ENCODE peak calls at places on chromosomes 2 and 18, in four cellular contexts. T is K562, Z is H1, H is HepG2. Y is an unnamed sample.

GRCh38 chr2:95336408-95336807 is 39.3 kb downstream of the KCNIP3 start:
- DNase-seq in Z (no peak), T (no peak), H (no peak), Y (no peak)

GRCh38 chr2:119860924-119861323 is 101.2 kb downstream of the PTPN4 start:
- DNase-seq in Z (no peak), H (no peak), T (peak), Y (no peak)

GRCh38 chr2:109185338-109185737 is 56.3 kb downstream of the SH3RF3 start:
- DNase-seq in H (no peak), T (no peak), Z (no peak), Y (peak)

GRCh38 chr2:159615936-159616733 is at the start of gene BAZ2B:
- DNase-seq in H (peak), T (peak), Z (no peak), Y (peak)

GRCh38 chr2:105865222-105865913 is 120.7 kb downstream of the NCK2 start:
- DNase-seq in T (no peak), Z (no peak), H (no peak), Y (no peak)

GRCh38 chr2:31216734-31217133 is 581 bp downstream of the CAPN14 start:
- DNase-seq in Z (peak), T (peak), H (no peak), Y (no peak)

GRCh38 chr2:3229221-3229620 is 148.4 kb downstream of the EIPR1 start:
- DNase-seq in T (no peak), Z (no peak), H (no peak), Y (no peak)

GRCh38 chr2:224309216-224309615 is 92.7 kb downstream of the FAM124B start:
- DNase-seq in H (no peak), Z (no peak), T (no peak), Y (no peak)

GRCh38 chr2:240595381-240596079 is 9.0 kb downstream of the CAPN10 start:
- DNase-seq in Z (peak), T (peak), H (peak), Y (no peak)

GRCh38 chr2:99101697-99102096 is 39.8 kb upstream of the C2orf15 start:
- DNase-seq in H (peak), T (no peak), Z (no peak), Y (no peak)

GRCh38 chr18:8257851-8258434 is 351.3 kb upstream of the RAB12 start:
- DNase-seq in H (no peak), T (no peak), Z (no peak), Y (no peak)

GRCh38 chr18:36829362-36830140 is 624 bp downstream of the KIAA1328 start:
- DNase-seq in Z (no peak), T (peak), H (peak), Y (no peak)

GRCh38 chr2:18104583-18105224 is 226.2 kb downstream of the KCNS3 start:
- DNase-seq in Z (no peak), H (no peak), T (no peak), Y (no peak)

GRCh38 chr2:18648161-18648560 is 58.8 kb upstream of the NT5C1B start:
- DNase-seq in H (no peak), Z (no peak), T (no peak), Y (no peak)

GRCh38 chr2:37349376-37349775 is 4.9 kb downstream of the QPCT start:
- DNase-seq in T (no peak), H (peak), Z (no peak), Y (no peak)

GRCh38 chr2:144938308-144938709 is 418.4 kb upstream of the ZEB2 start:
- DNase-seq in H (peak), T (peak), Z (no peak), Y (peak)

GRCh38 chr2:190791347-190791982 is 89.2 kb upstream of the GLS start:
- DNase-seq in T (peak), Z (no peak), H (no peak), Y (peak)

GRCh38 chr2:144508162-144508765 is 11.7 kb downstream of the ZEB2 start:
- DNase-seq in T (peak), H (no peak), Z (no peak), Y (no peak)

GRCh38 chr2:134976074-134976702 is 57.6 kb downstream of the CCNT2 start:
- DNase-seq in T (no peak), Z (no peak), H (no peak), Y (peak)

GRCh38 chr18:77004555-77005380 is 127.8 kb downstream of the MBP start:
- DNase-seq in H (no peak), Z (no peak), T (no peak), Y (no peak)

GRCh38 chr2:232680006-232680405 is 17.1 kb upstream of the GIGYF2 start:
- DNase-seq in T (no peak), H (no peak), Z (no peak), Y (no peak)

GRCh38 chr18:32529737-32530420 is 59.2 kb upstream of the GAREM1 start:
- DNase-seq in T (no peak), Z (no peak), H (no peak), Y (no peak)

GRCh38 chr2:139526781-139527180 is 746.6 kb upstream of the NXPH2 start:
- DNase-seq in H (no peak), T (no peak), Z (no peak), Y (no peak)

GRCh38 chr2:185202416-185202815 is 536.2 kb upstream of the FSIP2 start:
- DNase-seq in H (no peak), T (no peak), Z (no peak), Y (no peak)

GRCh38 chr18:73739098-73739497 is 408.5 kb downstream of the FBXO15 start:
- DNase-seq in T (no peak), H (no peak), Z (no peak), Y (no peak)

GRCh38 chr2:3807853-3808252 is 104.5 kb downstream of the DCDC2C start:
- DNase-seq in Z (no peak), T (no peak), H (peak), Y (no peak)

GRCh38 chr2:145769053-145769716 is 1249.3 kb upstream of the ZEB2 start:
- DNase-seq in T (peak), Z (no peak), H (no peak), Y (no peak)

GRCh38 chr2:119741868-119742267 is 17.9 kb upstream of the PTPN4 start:
- DNase-seq in H (no peak), T (no peak), Z (no peak), Y (no peak)

GRCh38 chr2:217851191-217852020 is 151.4 kb downstream of the TNS1 start:
- DNase-seq in H (no peak), T (no peak), Z (no peak), Y (peak)

GRCh38 chr2:128774320-128775063 is 455.8 kb upstream of the HS6ST1 start:
- DNase-seq in T (no peak), Z (peak), H (no peak), Y (no peak)

GRCh38 chr2:120283649-120284048 is 31.0 kb downstream of the RALB start:
- DNase-seq in Z (no peak), T (no peak), H (peak), Y (no peak)

GRCh38 chr2:98518106-98518505 is 73.4 kb downstream of the INPP4A start:
- DNase-seq in H (peak), T (peak), Z (no peak), Y (peak)

GRCh38 chr18:415627-416612 is 84.6 kb downstream of the COLEC12 start:
- DNase-seq in T (no peak), H (no peak), Z (no peak), Y (no peak)

GRCh38 chr2:198004173-198004572 is 199.8 kb downstream of the PLCL1 start:
- DNase-seq in Z (no peak), H (no peak), T (no peak), Y (peak)

GRCh38 chr2:198012025-198012424 is 207.6 kb downstream of the PLCL1 start:
- DNase-seq in Z (no peak), T (no peak), H (no peak), Y (no peak)

GRCh38 chr2:198008230-198008629 is 203.8 kb downstream of the PLCL1 start:
- DNase-seq in H (no peak), Z (no peak), T (no peak), Y (no peak)

GRCh38 chr2:198004921-198005829 is 200.8 kb downstream of the PLCL1 start:
- DNase-seq in T (no peak), Z (no peak), H (no peak), Y (peak)

DNA sequence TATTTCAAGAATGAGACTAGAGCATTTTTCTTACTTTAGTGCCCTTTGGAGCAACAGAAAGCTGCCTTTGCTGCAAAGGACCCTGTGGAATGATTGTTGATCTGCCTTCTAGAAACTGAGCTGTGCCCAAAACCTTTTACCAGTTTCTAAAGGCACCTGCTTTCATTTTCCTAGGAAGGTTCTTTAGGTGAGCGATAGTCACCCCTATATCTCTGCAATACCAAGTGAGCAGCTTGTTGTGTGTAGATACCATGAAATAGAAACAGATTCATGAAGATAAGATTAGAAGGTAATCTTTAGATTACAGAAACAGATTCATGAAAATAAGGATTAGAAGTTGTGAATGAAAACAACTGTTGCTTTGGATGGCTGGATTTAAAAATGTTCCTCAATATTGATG is 202.3 kb downstream of the PLCL1 start:
- DNase-seq in H (no peak), Z (no peak), T (no peak), Y (no peak)
- TF ChIP-seq JUN in H (no peak), Z (no peak), T (no peak), Y (no peak)

GRCh38 chr18:59502899-59503245 is 143.8 kb upstream of the LMAN1 start:
- DNase-seq in H (no peak), T (no peak), Z (no peak), Y (no peak)
- H3K9ac ChIP-seq in H (no peak), T (no peak), Z (peak), Y (no peak)

GRCh38 chr2:212842544-212843185 is 304.1 kb upstream of the ERBB4 start:
- DNase-seq in T (no peak), Z (no peak), H (no peak), Y (peak)

GRCh38 chr2:212841426-212841825 is 302.8 kb upstream of the ERBB4 start:
- DNase-seq in T (no peak), H (no peak), Z (no peak), Y (no peak)

GRCh38 chr2:212845941-212846340 is 305.5 kb downstream of the IKZF2 start:
- DNase-seq in H (no peak), Z (no peak), T (no peak), Y (peak)

GRCh38 chr2:212843409-212844199 is 305.0 kb upstream of the ERBB4 start:
- DNase-seq in T (no peak), H (no peak), Z (no peak), Y (peak)
- TF ChIP-seq JUN in T (no peak), H (no peak), Z (no peak), Y (peak)

DNA sequence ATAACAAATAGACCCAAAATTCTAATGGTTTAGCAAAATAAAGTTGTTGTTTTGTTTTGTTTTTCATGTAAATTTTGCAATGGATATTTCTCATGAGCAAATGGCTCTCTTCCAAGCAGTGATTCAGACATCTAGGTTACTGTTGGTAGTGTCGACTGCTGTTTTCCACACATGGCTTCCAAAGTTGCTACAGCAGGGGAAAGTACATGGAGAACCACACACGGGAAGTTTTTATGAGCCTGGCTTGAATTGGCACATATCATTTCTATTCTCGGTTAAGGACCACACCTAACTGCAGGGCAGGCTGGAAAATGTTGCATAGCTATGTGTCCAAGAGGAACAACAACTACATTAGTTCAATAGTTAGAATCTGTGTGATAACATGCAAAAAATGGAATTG is 262.1 kb downstream of the GALNT13 start:
- DNase-seq in H (no peak), T (no peak), Z (no peak), Y (no peak)
- H3K9ac ChIP-seq in H (no peak), T (no peak), Z (no peak), Y (no peak)

GRCh38 chr2:124317628-124318027 is 292.5 kb downstream of the CNTNAP5 start:
- DNase-seq in Z (no peak), H (no peak), T (no peak), Y (no peak)

GRCh38 chr2:124316133-124316532 is 291.0 kb downstream of the CNTNAP5 start:
- DNase-seq in H (no peak), T (no peak), Z (no peak), Y (no peak)

GRCh38 chr2:124316875-124317605 is 292.0 kb downstream of the CNTNAP5 start:
- DNase-seq in Z (no peak), T (no peak), H (no peak), Y (no peak)

GRCh38 chr2:124320072-124320471 is 295.0 kb downstream of the CNTNAP5 start:
- DNase-seq in T (no peak), Z (no peak), H (no peak), Y (no peak)

DNA sequence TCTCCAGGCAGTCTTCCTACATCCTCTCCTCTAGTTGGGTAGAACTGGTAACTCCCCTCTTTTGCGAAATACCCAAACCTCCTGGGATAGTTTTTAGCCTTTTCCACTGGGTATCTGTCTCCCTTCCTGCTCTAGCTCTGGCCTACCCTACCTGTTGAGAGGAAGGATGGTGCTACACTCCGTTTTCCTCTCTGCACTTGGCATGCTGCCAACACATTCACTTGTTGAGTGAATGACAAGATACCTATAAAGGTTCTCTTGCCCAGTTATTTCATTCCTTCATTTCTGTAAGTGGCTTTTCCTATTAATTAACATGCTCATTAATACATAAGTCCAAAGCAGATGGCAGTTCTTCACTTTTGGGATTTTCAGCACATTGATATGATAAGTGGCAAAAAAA is 293.8 kb downstream of the CNTNAP5 start:
- DNase-seq in Z (no peak), T (no peak), H (no peak), Y (no peak)
- TF ChIP-seq JUN in Z (no peak), T (no peak), H (no peak), Y (no peak)

GRCh38 chr2:40130251-40130994 is 321.5 kb downstream of the SLC8A1 start:
- DNase-seq in Z (no peak), T (no peak), H (no peak), Y (no peak)
- H3K9ac ChIP-seq in Z (no peak), T (no peak), H (no peak), Y (no peak)

DNA sequence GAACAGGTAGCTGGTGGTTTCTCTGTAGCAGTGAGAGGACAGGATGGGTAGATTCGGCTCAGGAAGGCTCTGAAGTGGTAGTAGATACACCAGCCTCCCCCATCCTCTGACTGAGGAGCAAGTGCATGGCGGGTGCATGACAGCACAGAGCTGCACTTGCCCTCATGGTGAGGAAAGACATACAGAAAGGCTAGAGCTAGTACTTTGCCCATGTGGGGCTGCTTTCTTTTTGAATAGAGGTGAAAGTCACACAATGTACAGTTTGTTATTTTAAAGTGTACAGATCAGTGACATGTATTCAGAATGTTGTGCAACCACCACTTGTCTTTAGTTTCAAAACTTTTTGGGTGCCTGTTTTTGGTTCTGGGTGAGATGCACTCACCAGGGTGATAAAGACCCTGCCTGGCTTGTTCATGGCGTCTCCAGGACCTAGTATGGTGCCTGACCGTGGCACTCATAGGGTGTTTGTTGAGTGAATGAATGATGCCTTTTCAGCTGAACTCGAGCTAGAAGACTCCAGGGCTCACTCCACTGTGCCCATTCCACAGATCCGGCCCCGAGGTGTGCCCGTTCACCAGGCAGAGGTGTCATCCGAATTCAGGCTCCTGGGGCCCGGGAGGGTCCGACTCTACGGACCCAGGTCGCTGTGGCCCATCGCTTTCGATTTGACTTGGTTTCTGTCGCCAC is 421 bp upstream of the VAMP5 start:
- DNase-seq in H (peak), Z (no peak), T (no peak), Y (no peak)
- TF ChIP-seq JUN in H (no peak), Z (no peak), T (no peak), Y (no peak)